ENCODE peak calls at places on chromosomes 7 and 10, in eight cellular contexts. One of them, this sample, is unnamed.

GRCh38 chr10:3532644-3533043 is 252.4 kb downstream of the KLF6 start:
- DNase-seq in SW 1271: no peak
- DNase-seq in aorta: no peak
- DNase-seq in left ventricle myocardium superior: no peak
- DNase-seq in NCI-H1092: no peak
- DNase-seq in ovary: no peak
- DNase-seq in HCEC 1CT: no peak
- DNase-seq in EL: no peak
- DNase-seq in this sample: no peak

GRCh38 chr10:79385804-79386531 is 38.7 kb downstream of the PPIF start:
- DNase-seq in NCI-H1092: no peak
- DNase-seq in ovary: peak
- DNase-seq in HCEC 1CT: no peak
- DNase-seq in left ventricle myocardium superior: no peak
- DNase-seq in EL: no peak
- DNase-seq in SW 1271: no peak
- DNase-seq in aorta: peak
- DNase-seq in this sample: no peak

GRCh38 chr7:72321081-72321480 is 91.1 kb downstream of the CALN1 start:
- DNase-seq in left ventricle myocardium superior: no peak
- DNase-seq in ovary: no peak
- DNase-seq in NCI-H1092: no peak
- DNase-seq in aorta: no peak
- DNase-seq in SW 1271: no peak
- DNase-seq in HCEC 1CT: no peak
- DNase-seq in EL: no peak
- DNase-seq in this sample: no peak

GRCh38 chr10:105718207-105718995 is 1077.3 kb downstream of the SORCS3 start:
- DNase-seq in SW 1271: no peak
- DNase-seq in NCI-H1092: no peak
- DNase-seq in aorta: no peak
- DNase-seq in left ventricle myocardium superior: no peak
- DNase-seq in ovary: no peak
- DNase-seq in EL: no peak
- DNase-seq in HCEC 1CT: no peak
- DNase-seq in this sample: no peak

GRCh38 chr10:33155720-33156638 is 178.5 kb downstream of the NRP1 start:
- DNase-seq in HCEC 1CT: peak
- DNase-seq in left ventricle myocardium superior: no peak
- DNase-seq in EL: peak
- DNase-seq in aorta: no peak
- DNase-seq in SW 1271: peak
- DNase-seq in NCI-H1092: no peak
- DNase-seq in ovary: no peak
- DNase-seq in this sample: peak

GRCh38 chr7:42661312-42661711 is 250.6 kb downstream of the C7orf25 start:
- DNase-seq in ovary: no peak
- DNase-seq in left ventricle myocardium superior: no peak
- DNase-seq in aorta: no peak
- DNase-seq in NCI-H1092: no peak
- DNase-seq in SW 1271: peak
- DNase-seq in HCEC 1CT: peak
- DNase-seq in EL: peak
- DNase-seq in this sample: peak

GRCh38 chr7:30556854-30557644 is 37.6 kb upstream of the GARS1 start:
- DNase-seq in HCEC 1CT: no peak
- DNase-seq in EL: no peak
- DNase-seq in aorta: no peak
- DNase-seq in SW 1271: no peak
- DNase-seq in ovary: no peak
- DNase-seq in NCI-H1092: peak
- DNase-seq in left ventricle myocardium superior: no peak
- DNase-seq in this sample: peak

GRCh38 chr10:110530131-110530831 is 32.6 kb downstream of the DUSP5 start:
- DNase-seq in aorta: peak
- DNase-seq in SW 1271: peak
- DNase-seq in ovary: no peak
- DNase-seq in HCEC 1CT: peak
- DNase-seq in NCI-H1092: no peak
- DNase-seq in left ventricle myocardium superior: peak
- DNase-seq in EL: peak
- DNase-seq in this sample: peak

GRCh38 chr7:122311280-122311679 is 6.7 kb upstream of the FEZF1 start:
- DNase-seq in aorta: no peak
- DNase-seq in EL: no peak
- DNase-seq in NCI-H1092: no peak
- DNase-seq in HCEC 1CT: no peak
- DNase-seq in SW 1271: no peak
- DNase-seq in ovary: no peak
- DNase-seq in left ventricle myocardium superior: no peak
- DNase-seq in this sample: no peak

GRCh38 chr7:137592232-137592896 is 248.8 kb upstream of the PTN start:
- DNase-seq in left ventricle myocardium superior: peak
- DNase-seq in aorta: no peak
- DNase-seq in EL: peak
- DNase-seq in NCI-H1092: peak
- DNase-seq in ovary: peak
- DNase-seq in HCEC 1CT: peak
- DNase-seq in SW 1271: peak
- DNase-seq in this sample: peak

GRCh38 chr7:157472311-157473050 is 135.7 kb downstream of the DNAJB6 start:
- DNase-seq in ovary: no peak
- DNase-seq in SW 1271: no peak
- DNase-seq in left ventricle myocardium superior: no peak
- DNase-seq in EL: no peak
- DNase-seq in NCI-H1092: no peak
- DNase-seq in aorta: no peak
- DNase-seq in HCEC 1CT: no peak
- DNase-seq in this sample: no peak

GRCh38 chr10:58638406-58638805 is 125.7 kb downstream of the BICC1 start:
- DNase-seq in ovary: no peak
- DNase-seq in EL: peak
- DNase-seq in HCEC 1CT: no peak
- DNase-seq in NCI-H1092: no peak
- DNase-seq in aorta: no peak
- DNase-seq in SW 1271: no peak
- DNase-seq in left ventricle myocardium superior: no peak
- DNase-seq in this sample: peak

GRCh38 chr10:67666416-67667043 is 29.5 kb downstream of the CTNNA3 start:
- DNase-seq in left ventricle myocardium superior: no peak
- DNase-seq in HCEC 1CT: peak
- DNase-seq in aorta: no peak
- DNase-seq in NCI-H1092: no peak
- DNase-seq in ovary: no peak
- DNase-seq in SW 1271: peak
- DNase-seq in EL: peak
- DNase-seq in this sample: no peak

This sample was measured in brain microvascular endothelial cell.